ENCODE peak calls at places on chromosomes 6 and 20, in four cellular contexts. One of them, this sample, is unnamed.

GRCh38 chr20:53001502-53002301 is 29.5 kb downstream of the TSHZ2 start:
- DNase-seq in A549: no peak
- DNase-seq in spleen: no peak
- DNase-seq in NB4: no peak
- DNase-seq in this sample: no peak

GRCh38 chr6:34531580-34532201 is 24.4 kb downstream of the SPDEF start:
- DNase-seq in A549: no peak
- DNase-seq in spleen: peak; percentile 84
- DNase-seq in NB4: peak; percentile 49
- DNase-seq in this sample: no peak

GRCh38 chr6:168302534-168302933 is 17.0 kb downstream of the DACT2 start:
- DNase-seq in A549: no peak
- DNase-seq in spleen: peak; percentile 44
- DNase-seq in NB4: no peak
- DNase-seq in this sample: no peak

GRCh38 chr6:71412559-71412958 is 123.9 kb downstream of the OGFRL1 start:
- DNase-seq in A549: no peak
- DNase-seq in spleen: no peak
- DNase-seq in NB4: no peak
- DNase-seq in this sample: no peak

GRCh38 chr6:90770778-90771177 is 183.9 kb upstream of the MAP3K7 start:
- DNase-seq in A549: no peak
- DNase-seq in spleen: no peak
- DNase-seq in NB4: no peak
- DNase-seq in this sample: no peak

GRCh38 chr20:41135187-41135887 is 2.0 kb upstream of the PLCG1 start:
- DNase-seq in A549: peak; percentile 72
- DNase-seq in spleen: peak; percentile 87
- DNase-seq in NB4: peak; percentile 70
- DNase-seq in this sample: no peak

GRCh38 chr20:36666181-36666740 is 20.3 kb upstream of the SLA2 start:
- DNase-seq in A549: no peak
- DNase-seq in spleen: no peak
- DNase-seq in NB4: peak; percentile 43
- DNase-seq in this sample: no peak

GRCh38 chr20:50852085-50852484 is 57.2 kb downstream of the BCAS4 start:
- DNase-seq in A549: no peak
- DNase-seq in spleen: no peak
- DNase-seq in NB4: no peak
- DNase-seq in this sample: no peak

GRCh38 chr6:152669894-152670293 is 27.8 kb upstream of the MYCT1 start:
- DNase-seq in A549: peak; percentile 3
- DNase-seq in spleen: no peak
- DNase-seq in NB4: peak; percentile 33
- DNase-seq in this sample: no peak

GRCh38 chr20:46509523-46509922 is 3.8 kb downstream of the ZNF334 start:
- DNase-seq in A549: no peak
- DNase-seq in spleen: no peak
- DNase-seq in NB4: peak; percentile 46
- DNase-seq in this sample: no peak

GRCh38 chr6:2725999-2726567 is 24.6 kb downstream of the MYLK4 start:
- DNase-seq in A549: no peak
- DNase-seq in spleen: no peak
- DNase-seq in NB4: peak; percentile 63
- DNase-seq in this sample: no peak

GRCh38 chr20:4082406-4083102 is 67.2 kb upstream of the RNF24 start:
- DNase-seq in A549: no peak
- DNase-seq in spleen: peak; percentile 85
- DNase-seq in NB4: peak; percentile 98
- DNase-seq in this sample: peak; percentile 59

GRCh38 chr6:52876056-52876787 is 33.3 kb downstream of the GSTA3 start:
- DNase-seq in A549: no peak
- DNase-seq in spleen: no peak
- DNase-seq in NB4: no peak
- DNase-seq in this sample: no peak

GRCh38 chr6:52881662-52881995 is 27.9 kb downstream of the GSTA3 start:
- DNase-seq in A549: no peak
- DNase-seq in spleen: no peak
- DNase-seq in NB4: no peak
- DNase-seq in this sample: no peak

GRCh38 chr6:52877168-52877567 is 32.3 kb downstream of the GSTA3 start:
- DNase-seq in A549: no peak
- DNase-seq in spleen: no peak
- DNase-seq in NB4: peak; percentile 5
- DNase-seq in this sample: no peak

GRCh38 chr6:52881996-52882841 is 27.3 kb downstream of the GSTA3 start:
- DNase-seq in A549: peak; percentile 75
- DNase-seq in spleen: peak; percentile 74
- DNase-seq in NB4: peak; percentile 68
- DNase-seq in this sample: peak; percentile 88

DNA sequence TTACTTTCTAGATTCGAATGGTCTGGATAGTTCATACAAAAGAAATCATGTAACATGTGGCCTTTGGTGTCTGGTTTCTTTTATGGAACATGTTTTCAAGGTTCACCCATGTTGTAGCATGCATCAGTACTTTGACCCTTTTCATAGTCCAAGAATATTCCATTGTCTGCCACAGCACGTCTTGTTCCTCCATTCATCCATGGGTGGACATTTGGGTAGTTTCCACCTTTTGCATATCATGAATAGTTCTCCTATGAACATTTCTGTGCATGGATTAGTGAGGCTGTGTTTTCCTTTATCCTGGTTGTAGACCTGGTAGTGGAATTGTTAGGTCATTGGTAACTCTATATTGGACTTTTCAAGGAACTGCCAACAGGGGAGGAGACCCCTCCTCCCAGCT is 31.7 kb downstream of the GSTA3 start:
- DNase-seq in A549: no peak
- DNase-seq in spleen: no peak
- DNase-seq in NB4: no peak
- DNase-seq in this sample: no peak
- TF ChIP-seq POLR2A in A549: no peak
- TF ChIP-seq POLR2A in spleen: no peak
- TF ChIP-seq POLR2A in NB4: no peak
- TF ChIP-seq POLR2A in this sample: no peak

GRCh38 chr6:6703720-6704422 is 115.4 kb downstream of the LY86 start:
- DNase-seq in A549: no peak
- DNase-seq in spleen: no peak
- DNase-seq in NB4: no peak
- DNase-seq in this sample: no peak

GRCh38 chr6:6699741-6700367 is 111.3 kb downstream of the LY86 start:
- DNase-seq in A549: peak; percentile 43
- DNase-seq in spleen: no peak
- DNase-seq in NB4: peak; percentile 91
- DNase-seq in this sample: peak; percentile 93

GRCh38 chr6:6700871-6701270 is 112.4 kb downstream of the LY86 start:
- DNase-seq in A549: no peak
- DNase-seq in spleen: no peak
- DNase-seq in NB4: peak; percentile 46
- DNase-seq in this sample: no peak

GRCh38 chr6:6700421-6700820 is 111.9 kb downstream of the LY86 start:
- DNase-seq in A549: no peak
- DNase-seq in spleen: no peak
- DNase-seq in NB4: no peak
- DNase-seq in this sample: no peak

DNA sequence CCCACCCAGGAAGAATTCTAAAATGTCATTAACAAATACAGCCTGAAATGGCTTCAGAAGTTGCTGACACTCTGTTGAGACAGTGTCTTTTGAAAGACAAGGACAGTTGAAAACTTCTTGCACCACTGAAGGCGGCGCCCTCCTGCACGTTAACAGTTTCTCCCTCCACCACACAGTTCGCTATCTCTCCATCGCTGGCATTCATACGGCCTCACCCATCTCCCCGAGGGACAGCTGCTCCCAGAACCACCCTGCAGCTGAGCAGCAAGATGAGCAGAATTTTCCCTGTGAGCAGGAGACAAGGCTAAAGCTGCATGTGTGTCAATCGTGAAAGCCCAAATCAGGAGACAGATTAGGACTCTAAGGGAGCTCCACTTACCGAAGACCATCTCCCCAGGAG is 113.3 kb downstream of the LY86 start:
- DNase-seq in A549: no peak
- DNase-seq in spleen: no peak
- DNase-seq in NB4: peak; percentile 99
- DNase-seq in this sample: no peak
- TF ChIP-seq CTCF in A549: no peak
- TF ChIP-seq CTCF in spleen: no peak
- TF ChIP-seq CTCF in NB4: peak; percentile 60
- TF ChIP-seq CTCF in this sample: no peak

GRCh38 chr20:10113746-10114145 is 79.0 kb downstream of the ANKEF1 start:
- DNase-seq in A549: no peak
- DNase-seq in spleen: no peak
- DNase-seq in NB4: no peak
- DNase-seq in this sample: no peak

GRCh38 chr20:10119336-10119735 is 84.5 kb downstream of the ANKEF1 start:
- DNase-seq in A549: no peak
- DNase-seq in spleen: no peak
- DNase-seq in NB4: no peak
- DNase-seq in this sample: no peak

GRCh38 chr20:10111144-10111771 is 76.5 kb downstream of the ANKEF1 start:
- DNase-seq in A549: no peak
- DNase-seq in spleen: no peak
- DNase-seq in NB4: no peak
- DNase-seq in this sample: no peak

GRCh38 chr20:10114598-10114997 is 79.8 kb downstream of the ANKEF1 start:
- DNase-seq in A549: no peak
- DNase-seq in spleen: no peak
- DNase-seq in NB4: no peak
- DNase-seq in this sample: no peak

GRCh38 chr20:10115021-10115420 is 80.2 kb downstream of the ANKEF1 start:
- DNase-seq in A549: no peak
- DNase-seq in spleen: no peak
- DNase-seq in NB4: no peak
- DNase-seq in this sample: no peak
- TF ChIP-seq POLR2A in A549: no peak
- TF ChIP-seq POLR2A in spleen: no peak
- TF ChIP-seq POLR2A in NB4: no peak
- TF ChIP-seq POLR2A in this sample: no peak

GRCh38 chr6:99276747-99277146 is 72.7 kb downstream of the FAXC start:
- DNase-seq in A549: no peak
- DNase-seq in spleen: no peak
- DNase-seq in NB4: no peak
- DNase-seq in this sample: no peak

GRCh38 chr6:99287523-99287922 is 62.0 kb downstream of the FAXC start:
- DNase-seq in A549: no peak
- DNase-seq in spleen: no peak
- DNase-seq in NB4: no peak
- DNase-seq in this sample: no peak

GRCh38 chr6:99285881-99286280 is 63.6 kb downstream of the FAXC start:
- DNase-seq in A549: no peak
- DNase-seq in spleen: no peak
- DNase-seq in NB4: no peak
- DNase-seq in this sample: no peak

DNA sequence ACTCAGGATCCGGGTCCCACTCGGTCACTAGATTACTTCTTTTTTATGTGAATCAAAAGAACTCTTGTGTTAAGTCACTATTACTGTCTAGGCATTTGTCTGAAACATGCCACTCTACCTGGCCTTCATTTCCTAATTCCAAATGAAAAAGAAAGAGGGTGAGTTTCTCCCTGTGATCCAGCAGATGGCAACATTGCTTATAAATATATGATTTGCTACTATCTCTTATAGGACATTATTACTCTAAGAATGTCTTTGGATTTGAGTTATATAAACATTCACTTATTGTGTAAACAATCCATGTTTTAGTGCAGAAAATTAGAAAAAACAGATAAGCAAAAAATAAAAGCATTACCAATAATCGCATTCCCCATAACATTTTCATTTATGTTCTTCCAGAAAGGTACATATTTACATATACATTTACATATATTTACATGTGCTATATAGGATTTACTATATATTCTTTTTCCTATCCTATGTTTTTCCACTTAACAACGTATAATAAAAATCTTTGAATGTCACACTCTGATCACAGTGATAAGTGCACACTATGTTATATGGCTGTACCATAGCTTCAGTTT is 66.9 kb downstream of the FAXC start:
- DNase-seq in A549: no peak
- DNase-seq in spleen: no peak
- DNase-seq in NB4: peak; percentile 27
- DNase-seq in this sample: no peak
- TF ChIP-seq CTCF in A549: peak; percentile 48
- TF ChIP-seq CTCF in spleen: no peak
- TF ChIP-seq CTCF in NB4: peak; percentile 48
- TF ChIP-seq CTCF in this sample: no peak

GRCh38 chr6:43687437-43688347 is at the start of gene MRPS18A:
- DNase-seq in A549: peak; percentile 74
- DNase-seq in spleen: peak; percentile 95
- DNase-seq in NB4: peak; percentile 84
- DNase-seq in this sample: peak; percentile 73
- TF ChIP-seq POLR2A in A549: peak; percentile 62
- TF ChIP-seq POLR2A in spleen: no peak
- TF ChIP-seq POLR2A in NB4: peak; percentile 76
- TF ChIP-seq POLR2A in this sample: no peak

This sample was measured in lower leg skin.